ENCODE peak calls at places on chromosomes 4 and X, in nine cellular contexts. X, B, Z, F, P, L, S, U and Q are unnamed samples.

GRCh38 chrX:78124304-78124703 is 15.1 kb downstream of the TAF9B start:
- DNase-seq in X (no peak), B (no peak), Z (peak; percentile 17), F (no peak), P (no peak), L (peak; percentile 15), S (no peak), U (no peak), Q (no peak)

GRCh38 chr4:35166437-35166836 is 1077.9 kb downstream of the ARAP2 start:
- DNase-seq in X (no peak), B (no peak), Z (no peak), F (no peak), P (no peak), L (no peak), S (no peak), U (no peak), Q (no peak)

GRCh38 chr4:1239141-1239948 is 9.6 kb downstream of the CTBP1 start:
- DNase-seq in X (peak; percentile 37), B (no peak), Z (no peak), F (peak; percentile 15), P (no peak), L (no peak), S (peak; percentile 20), U (no peak), Q (no peak)

GRCh38 chrX:34365482-34365881 is 233.4 kb upstream of the FAM47A start:
- DNase-seq in X (no peak), B (peak; percentile 0), Z (peak; percentile 65), F (no peak), P (no peak), L (peak; percentile 54), S (no peak), U (no peak), Q (peak; percentile 31)

GRCh38 chr4:121876976-121877773 is 6.9 kb upstream of the BBS7 start:
- DNase-seq in X (no peak), B (peak; percentile 48), Z (no peak), F (no peak), P (no peak), L (no peak), S (no peak), U (no peak), Q (no peak)

GRCh38 chrX:630007-630921 is at the start of gene SHOX:
- DNase-seq in X (no peak), B (no peak), Z (no peak), F (no peak), P (no peak), L (no peak), S (no peak), U (no peak), Q (no peak)

GRCh38 chr4:121827851-121828250 is 4.2 kb upstream of the CCNA2 start:
- DNase-seq in X (no peak), B (no peak), Z (peak; percentile 58), F (no peak), P (no peak), L (peak; percentile 11), S (no peak), U (no peak), Q (no peak)

GRCh38 chr4:58274553-58274952 is 1164.4 kb upstream of the IGFBP7 start:
- DNase-seq in X (no peak), B (no peak), Z (no peak), F (no peak), P (no peak), L (no peak), S (no peak), U (no peak), Q (no peak)

GRCh38 chr4:147825451-147826287 is 93.8 kb downstream of the ARHGAP10 start:
- DNase-seq in X (peak; percentile 43), B (no peak), Z (peak; percentile 8), F (no peak), P (no peak), L (peak; percentile 50), S (no peak), U (no peak), Q (no peak)

GRCh38 chrX:150680974-150681373 is 12.2 kb upstream of the MTMR1 start:
- DNase-seq in X (no peak), B (no peak), Z (peak; percentile 28), F (no peak), P (no peak), L (peak; percentile 29), S (peak; percentile 36), U (no peak), Q (no peak)

GRCh38 chrX:24415921-24416320 is 49.2 kb upstream of the PDK3 start:
- DNase-seq in X (no peak), B (no peak), Z (no peak), F (no peak), P (no peak), L (no peak), S (no peak), U (no peak), Q (no peak)

GRCh38 chrX:2485460-2485753 is 15.4 kb downstream of the DHRSX start:
- DNase-seq in X (no peak), B (no peak), Z (peak; percentile 62), F (no peak), P (no peak), L (peak; percentile 17), S (no peak), U (no peak), Q (no peak)

GRCh38 chrX:24204331-24204730 is 54.8 kb downstream of the ZFX start:
- DNase-seq in X (no peak), B (no peak), Z (no peak), F (no peak), P (no peak), L (peak; percentile 20), S (no peak), U (no peak), Q (no peak)

GRCh38 chr4:161555689-161556660 is 607.8 kb downstream of the FSTL5 start:
- DNase-seq in X (no peak), B (no peak), Z (peak; percentile 71), F (no peak), P (no peak), L (peak; percentile 4), S (no peak), U (no peak), Q (no peak)

DNA sequence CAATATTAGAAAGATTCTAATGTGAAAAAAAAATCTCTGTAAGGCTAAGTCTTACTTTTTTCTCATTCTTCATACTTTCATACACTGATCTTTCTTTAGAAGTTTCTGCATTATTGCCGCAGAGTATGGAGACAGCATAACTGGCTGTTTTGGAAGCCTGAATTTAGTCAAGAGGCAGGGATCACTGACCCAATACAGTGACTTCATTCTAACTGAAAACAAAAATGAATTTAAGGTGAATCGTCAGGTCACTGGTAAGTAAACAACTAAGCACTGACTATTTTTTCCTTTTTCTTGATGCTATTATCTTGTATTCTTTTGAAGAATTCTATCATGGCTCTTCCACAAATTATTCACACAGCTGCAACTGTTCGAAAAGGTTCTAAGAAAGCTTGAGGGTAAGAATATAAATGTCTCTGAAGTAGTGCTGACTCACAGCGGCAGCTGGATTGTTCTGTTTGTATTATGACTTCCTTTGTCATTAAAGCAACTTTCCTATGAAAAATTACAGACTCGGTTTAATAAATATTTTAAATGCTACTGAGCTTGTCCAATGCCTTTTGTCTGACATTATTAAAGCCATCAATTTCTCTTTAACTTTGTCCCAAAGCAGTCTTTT is 609.3 kb downstream of the FSTL5 start:
- DNase-seq in X (no peak), B (no peak), Z (peak; percentile 78), F (no peak), P (no peak), L (peak; percentile 2), S (no peak), U (no peak), Q (no peak)
- H3K4me3 ChIP-seq in X (no peak overlapping the region), B (no peak overlapping the region), Z (no peak overlapping the region), F (no peak overlapping the region), P (no peak overlapping the region), L (no peak overlapping the region), S (no peak overlapping the region), U (no peak overlapping the region), Q (no peak overlapping the region)

GRCh38 chr4:112882286-112882685 is 167.2 kb upstream of the ANK2 start:
- DNase-seq in X (no peak), B (no peak), Z (no peak), F (no peak), P (no peak), L (no peak), S (no peak), U (no peak), Q (no peak)

GRCh38 chr4:112876316-112876715 is 173.1 kb upstream of the ANK2 start:
- DNase-seq in X (no peak), B (no peak), Z (no peak), F (no peak), P (no peak), L (no peak), S (no peak), U (no peak), Q (no peak)

GRCh38 chr4:112885897-112886296 is 163.6 kb upstream of the ANK2 start:
- DNase-seq in X (no peak), B (no peak), Z (no peak), F (no peak), P (no peak), L (no peak), S (no peak), U (no peak), Q (no peak)

DNA sequence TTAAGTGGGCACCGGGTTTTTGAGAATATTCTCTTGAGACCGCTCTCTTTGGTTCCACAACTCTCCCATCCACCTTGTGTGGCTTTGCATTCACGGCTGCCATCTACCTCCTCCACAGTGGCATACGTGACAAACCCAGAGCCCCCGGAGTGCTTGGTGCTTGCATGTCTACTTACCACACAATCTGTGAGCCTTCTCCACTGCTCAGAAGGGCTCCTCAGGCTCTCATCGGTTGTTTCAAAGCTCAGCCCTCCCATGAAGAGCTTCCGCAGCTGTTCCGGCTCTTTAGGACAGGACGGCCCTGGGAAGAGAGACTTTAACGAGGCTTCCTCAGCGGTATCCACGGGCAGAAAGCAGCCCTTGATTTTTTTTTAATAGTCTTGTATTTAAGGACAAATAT is 167.6 kb upstream of the ANK2 start:
- DNase-seq in X (no peak), B (no peak), Z (no peak), F (no peak), P (no peak), L (peak; percentile 44), S (no peak), U (no peak), Q (no peak)
- H3K4me3 ChIP-seq in X (peak overlapping the region; percentile 13), B (no peak overlapping the region), Z (no peak overlapping the region), F (no peak overlapping the region), P (no peak overlapping the region), L (no peak overlapping the region), S (no peak overlapping the region), U (no peak overlapping the region), Q (no peak overlapping the region)

GRCh38 chr4:52715255-52715897 is 35.8 kb downstream of the ERVMER34-1 start:
- DNase-seq in X (no peak), B (no peak), Z (no peak), F (no peak), P (no peak), L (no peak), S (no peak), U (no peak), Q (no peak)
- H3K4me3 ChIP-seq in X (no peak overlapping the region), B (no peak overlapping the region), Z (no peak overlapping the region), F (no peak overlapping the region), P (peak overlapping the region; percentile 90), L (no peak overlapping the region), S (no peak overlapping the region), U (no peak overlapping the region), Q (no peak overlapping the region)

GRCh38 chr4:127406187-127406586 is 226.6 kb upstream of the INTU start:
- DNase-seq in X (no peak), B (no peak), Z (no peak), F (no peak), P (no peak), L (no peak), S (no peak), U (no peak), Q (no peak)

GRCh38 chr4:127403523-127404084 is 229.2 kb upstream of the INTU start:
- DNase-seq in X (no peak), B (no peak), Z (no peak), F (no peak), P (no peak), L (no peak), S (no peak), U (no peak), Q (no peak)

GRCh38 chr4:127400736-127401346 is 231.9 kb upstream of the INTU start:
- DNase-seq in X (peak; percentile 42), B (peak; percentile 57), Z (peak; percentile 86), F (peak; percentile 47), P (peak; percentile 13), L (peak; percentile 87), S (peak; percentile 28), U (no peak), Q (peak; percentile 50)
- H3K4me3 ChIP-seq in X (no peak overlapping the region), B (no peak overlapping the region), Z (no peak overlapping the region), F (no peak overlapping the region), P (no peak overlapping the region), L (no peak overlapping the region), S (no peak overlapping the region), U (no peak overlapping the region), Q (no peak overlapping the region)